ENCODE peak calls at places on chromosomes 5 and 9, in six cellular contexts. One of them, this sample, is unnamed. For H3K36me3, the result is how much of the 10 kb centered on the place peaks cover.

GRCh38 chr5:150630459-150631325 is 9.8 kb upstream of the SYNPO start:
- DNase-seq in tibial nerve: no peak
- DNase-seq in PC-3: no peak
- DNase-seq in GM23248: no peak
- DNase-seq in prostate gland: no peak
- DNase-seq in HCT116: no peak
- DNase-seq in this sample: no peak

GRCh38 chr9:37239224-37239859 is 119.0 kb downstream of the ZCCHC7 start:
- DNase-seq in tibial nerve: no peak
- DNase-seq in PC-3: no peak
- DNase-seq in GM23248: peak
- DNase-seq in prostate gland: no peak
- DNase-seq in HCT116: no peak
- DNase-seq in this sample: no peak

GRCh38 chr5:673140-673836 is 19.9 kb downstream of the TPPP start:
- DNase-seq in tibial nerve: no peak
- DNase-seq in PC-3: no peak
- DNase-seq in GM23248: no peak
- DNase-seq in prostate gland: no peak
- DNase-seq in HCT116: no peak
- DNase-seq in this sample: no peak

GRCh38 chr5:71658916-71659661 is 60.0 kb upstream of the CARTPT start:
- DNase-seq in tibial nerve: no peak
- DNase-seq in PC-3: no peak
- DNase-seq in GM23248: peak
- DNase-seq in prostate gland: no peak
- DNase-seq in HCT116: no peak
- DNase-seq in this sample: no peak

GRCh38 chr5:18744990-18745590 is 1110.8 kb downstream of the TAF11L14 start:
- DNase-seq in tibial nerve: no peak
- DNase-seq in PC-3: no peak
- DNase-seq in GM23248: no peak
- DNase-seq in prostate gland: no peak
- DNase-seq in HCT116: no peak
- DNase-seq in this sample: no peak

GRCh38 chr9:4829956-4830355 is 37.2 kb downstream of the RCL1 start:
- DNase-seq in tibial nerve: no peak
- DNase-seq in PC-3: peak
- DNase-seq in GM23248: peak
- DNase-seq in prostate gland: no peak
- DNase-seq in HCT116: no peak
- DNase-seq in this sample: no peak

GRCh38 chr5:149168276-149168675 is 27.0 kb downstream of the ABLIM3 start:
- DNase-seq in tibial nerve: no peak
- DNase-seq in PC-3: no peak
- DNase-seq in GM23248: no peak
- DNase-seq in prostate gland: no peak
- DNase-seq in HCT116: no peak
- DNase-seq in this sample: no peak

GRCh38 chr5:132063090-132063911 is 2.8 kb downstream of the IL3 start:
- DNase-seq in tibial nerve: peak
- DNase-seq in PC-3: peak
- DNase-seq in GM23248: peak
- DNase-seq in prostate gland: peak
- DNase-seq in HCT116: peak
- DNase-seq in this sample: peak

GRCh38 chr5:97986069-97986468 is 787.4 kb upstream of the RGMB start:
- DNase-seq in tibial nerve: no peak
- DNase-seq in PC-3: peak
- DNase-seq in GM23248: peak
- DNase-seq in prostate gland: no peak
- DNase-seq in HCT116: peak
- DNase-seq in this sample: peak

GRCh38 chr5:527646-528591 is 3.7 kb upstream of the SLC9A3 start:
- DNase-seq in tibial nerve: no peak
- DNase-seq in PC-3: no peak
- DNase-seq in GM23248: no peak
- DNase-seq in prostate gland: no peak
- DNase-seq in HCT116: no peak
- DNase-seq in this sample: no peak

GRCh38 chr5:132022737-132023136 is 11.3 kb upstream of the ACSL6 start:
- DNase-seq in tibial nerve: no peak
- DNase-seq in PC-3: peak
- DNase-seq in GM23248: peak
- DNase-seq in prostate gland: no peak
- DNase-seq in HCT116: no peak
- DNase-seq in this sample: no peak

GRCh38 chr9:79300153-79300552 is 271.6 kb upstream of the TLE4 start:
- DNase-seq in tibial nerve: no peak
- DNase-seq in PC-3: no peak
- DNase-seq in GM23248: no peak
- DNase-seq in prostate gland: no peak
- DNase-seq in HCT116: no peak
- DNase-seq in this sample: no peak

GRCh38 chr5:7886849-7887460 is 18.0 kb downstream of the MTRR start:
- DNase-seq in tibial nerve: no peak
- DNase-seq in PC-3: peak
- DNase-seq in GM23248: peak
- DNase-seq in prostate gland: no peak
- DNase-seq in HCT116: peak
- DNase-seq in this sample: no peak

GRCh38 chr5:154211611-154212390 is 21.3 kb downstream of the GALNT10 start:
- DNase-seq in tibial nerve: no peak
- DNase-seq in PC-3: no peak
- DNase-seq in GM23248: peak
- DNase-seq in prostate gland: no peak
- DNase-seq in HCT116: no peak
- DNase-seq in this sample: peak

GRCh38 chr5:165209101-165209727 is 1703.8 kb downstream of the MAT2B start:
- DNase-seq in tibial nerve: no peak
- DNase-seq in PC-3: peak
- DNase-seq in GM23248: peak
- DNase-seq in prostate gland: no peak
- DNase-seq in HCT116: no peak
- DNase-seq in this sample: no peak

GRCh38 chr5:172886974-172887491 is 53.0 kb downstream of the ERGIC1 start:
- DNase-seq in tibial nerve: no peak
- DNase-seq in PC-3: no peak
- DNase-seq in GM23248: peak
- DNase-seq in prostate gland: no peak
- DNase-seq in HCT116: no peak
- DNase-seq in this sample: peak

GRCh38 chr9:5402217-5402616 is 35.5 kb downstream of the PLGRKT start:
- DNase-seq in tibial nerve: no peak
- DNase-seq in PC-3: no peak
- DNase-seq in GM23248: no peak
- DNase-seq in prostate gland: no peak
- DNase-seq in HCT116: no peak
- DNase-seq in this sample: no peak

GRCh38 chr5:42596817-42597216 is 159.8 kb upstream of the CCDC152 start:
- DNase-seq in tibial nerve: no peak
- DNase-seq in PC-3: peak
- DNase-seq in GM23248: no peak
- DNase-seq in prostate gland: no peak
- DNase-seq in HCT116: no peak
- DNase-seq in this sample: no peak

GRCh38 chr9:36208521-36209253 is 18.0 kb downstream of the CLTA start:
- DNase-seq in tibial nerve: no peak
- DNase-seq in PC-3: no peak
- DNase-seq in GM23248: peak
- DNase-seq in prostate gland: no peak
- DNase-seq in HCT116: no peak
- DNase-seq in this sample: no peak

GRCh38 chr5:172556971-172557461 is 84.0 kb upstream of the NEURL1B start:
- DNase-seq in tibial nerve: no peak
- DNase-seq in PC-3: no peak
- DNase-seq in GM23248: no peak
- DNase-seq in prostate gland: no peak
- DNase-seq in HCT116: no peak
- DNase-seq in this sample: no peak

GRCh38 chr5:174426388-174426787 is 298.0 kb upstream of the MSX2 start:
- DNase-seq in tibial nerve: no peak
- DNase-seq in PC-3: no peak
- DNase-seq in GM23248: no peak
- DNase-seq in prostate gland: no peak
- DNase-seq in HCT116: no peak
- DNase-seq in this sample: no peak

GRCh38 chr5:150146862-150147579 is 8.6 kb downstream of the PDGFRB start:
- DNase-seq in tibial nerve: no peak
- DNase-seq in PC-3: no peak
- DNase-seq in GM23248: no peak
- DNase-seq in prostate gland: no peak
- DNase-seq in HCT116: no peak
- DNase-seq in this sample: no peak

GRCh38 chr5:177382423-177383029 is 1.7 kb upstream of the SLC34A1 start:
- DNase-seq in tibial nerve: no peak
- DNase-seq in PC-3: peak
- DNase-seq in GM23248: peak
- DNase-seq in prostate gland: peak
- DNase-seq in HCT116: no peak
- DNase-seq in this sample: no peak

GRCh38 chr9:35944173-35944572 is 13.8 kb downstream of the OR2S2 start:
- DNase-seq in tibial nerve: no peak
- DNase-seq in PC-3: no peak
- DNase-seq in GM23248: no peak
- DNase-seq in prostate gland: no peak
- DNase-seq in HCT116: no peak
- DNase-seq in this sample: no peak

GRCh38 chr9:129936222-129936621 is 101.0 kb downstream of the USP20 start:
- DNase-seq in tibial nerve: no peak
- DNase-seq in PC-3: no peak
- DNase-seq in GM23248: no peak
- DNase-seq in prostate gland: no peak
- DNase-seq in HCT116: no peak
- DNase-seq in this sample: no peak

GRCh38 chr9:13144176-13144820 is 135.2 kb downstream of the MPDZ start:
- DNase-seq in tibial nerve: no peak
- DNase-seq in PC-3: no peak
- DNase-seq in GM23248: no peak
- DNase-seq in prostate gland: no peak
- DNase-seq in HCT116: no peak
- DNase-seq in this sample: no peak

GRCh38 chr5:154850255-154851062 is at the start of gene FAXDC2:
- DNase-seq in tibial nerve: peak
- DNase-seq in PC-3: no peak
- DNase-seq in GM23248: peak
- DNase-seq in prostate gland: peak
- DNase-seq in HCT116: no peak
- DNase-seq in this sample: peak

GRCh38 chr9:136690841-136691261 is 3.6 kb upstream of the AGPAT2 start:
- DNase-seq in tibial nerve: no peak
- DNase-seq in PC-3: no peak
- DNase-seq in GM23248: no peak
- DNase-seq in prostate gland: peak
- DNase-seq in HCT116: no peak
- DNase-seq in this sample: no peak

GRCh38 chr9:130268521-130269131 is 3.1 kb downstream of the HMCN2 start:
- DNase-seq in tibial nerve: no peak
- DNase-seq in PC-3: no peak
- DNase-seq in GM23248: no peak
- DNase-seq in prostate gland: no peak
- DNase-seq in HCT116: no peak
- DNase-seq in this sample: no peak

GRCh38 chr5:40628428-40628827 is 51.3 kb upstream of the PTGER4 start:
- DNase-seq in tibial nerve: no peak
- DNase-seq in PC-3: no peak
- DNase-seq in GM23248: no peak
- DNase-seq in prostate gland: no peak
- DNase-seq in HCT116: no peak
- DNase-seq in this sample: no peak

GRCh38 chr5:93532370-93532769 is 48.6 kb downstream of the NR2F1-AS1 start:
- DNase-seq in tibial nerve: peak
- DNase-seq in PC-3: peak
- DNase-seq in GM23248: peak
- DNase-seq in prostate gland: peak
- DNase-seq in HCT116: no peak
- DNase-seq in this sample: peak

GRCh38 chr9:135887021-135887507 is 20.3 kb downstream of the CAMSAP1 start:
- DNase-seq in tibial nerve: no peak
- DNase-seq in PC-3: no peak
- DNase-seq in GM23248: peak
- DNase-seq in prostate gland: no peak
- DNase-seq in HCT116: no peak
- DNase-seq in this sample: no peak

GRCh38 chr5:116361171-116361967 is 213.3 kb downstream of the SEMA6A start:
- DNase-seq in tibial nerve: no peak
- DNase-seq in PC-3: no peak
- DNase-seq in GM23248: peak
- DNase-seq in prostate gland: peak
- DNase-seq in HCT116: no peak
- DNase-seq in this sample: peak

GRCh38 chr9:114166606-114167572 is 11.6 kb downstream of the COL27A1 start:
- DNase-seq in tibial nerve: no peak
- DNase-seq in PC-3: no peak
- DNase-seq in GM23248: no peak
- DNase-seq in prostate gland: no peak
- DNase-seq in HCT116: no peak
- DNase-seq in this sample: no peak
- H3K4me3 ChIP-seq in tibial nerve: no peak
- H3K4me3 ChIP-seq in PC-3: no peak
- H3K4me3 ChIP-seq in GM23248: no peak
- H3K4me3 ChIP-seq in prostate gland: no peak
- H3K4me3 ChIP-seq in HCT116: no peak
- H3K4me3 ChIP-seq in this sample: no peak

DNA sequence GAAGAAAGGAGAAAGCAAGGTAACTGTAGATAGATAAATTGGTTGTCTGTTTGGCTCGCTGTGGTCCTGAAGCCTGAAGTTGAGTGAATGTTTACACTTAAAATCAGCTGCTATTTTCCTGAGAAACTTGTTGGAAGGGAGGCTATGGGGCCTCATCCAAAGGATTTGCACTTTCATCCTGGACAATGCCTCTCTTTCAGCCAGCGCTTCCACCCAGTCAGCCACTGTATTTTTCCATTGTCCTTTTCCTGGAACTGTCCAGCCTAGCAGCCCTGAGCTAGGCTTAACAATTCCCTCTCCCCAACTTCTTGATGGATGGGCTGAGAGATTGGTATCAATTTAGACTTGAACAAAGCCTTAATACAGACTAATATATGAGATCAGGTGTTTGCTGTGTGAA is 429.2 kb downstream of the DMAC1 start:
- DNase-seq in tibial nerve: no peak
- DNase-seq in PC-3: no peak
- DNase-seq in GM23248: no peak
- DNase-seq in prostate gland: no peak
- DNase-seq in HCT116: no peak
- DNase-seq in this sample: no peak
- H3K27ac ChIP-seq in tibial nerve: no peak
- H3K27ac ChIP-seq in PC-3: no peak
- H3K27ac ChIP-seq in GM23248: no peak
- H3K27ac ChIP-seq in prostate gland: no peak
- H3K27ac ChIP-seq in HCT116: no peak
- H3K27ac ChIP-seq in this sample: no peak

GRCh38 chr9:133106511-133107244 is 14.4 kb downstream of the RALGDS start:
- DNase-seq in tibial nerve: no peak
- DNase-seq in PC-3: no peak
- DNase-seq in GM23248: no peak
- DNase-seq in prostate gland: no peak
- DNase-seq in HCT116: no peak
- DNase-seq in this sample: no peak
- H3K36me3 ChIP-seq in tibial nerve: half or more
- H3K36me3 ChIP-seq in PC-3: under half
- H3K36me3 ChIP-seq in GM23248: under half
- H3K36me3 ChIP-seq in prostate gland: under half
- H3K36me3 ChIP-seq in HCT116: under half
- H3K36me3 ChIP-seq in this sample: under half

GRCh38 chr5:138962619-138963370 is 87.7 kb upstream of the LRRTM2 start:
- DNase-seq in tibial nerve: no peak
- DNase-seq in PC-3: no peak
- DNase-seq in GM23248: no peak
- DNase-seq in prostate gland: no peak
- DNase-seq in HCT116: no peak
- DNase-seq in this sample: no peak
- H3K4me3 ChIP-seq in tibial nerve: no peak
- H3K4me3 ChIP-seq in PC-3: no peak
- H3K4me3 ChIP-seq in GM23248: no peak
- H3K4me3 ChIP-seq in prostate gland: no peak
- H3K4me3 ChIP-seq in HCT116: no peak
- H3K4me3 ChIP-seq in this sample: no peak